ENCODE peak calls at places on chromosomes 5 and 9, in six cellular contexts. G is HTR-8/SVneo; Q is stimulated activated naive CD4-positive, alpha-beta T cell; U is Right ventricle myocardium inferior; A is endothelial cell; C is RPMI8226. D is an unnamed sample.

GRCh38 chr5:44809215-44809955 is 638 bp downstream of the MRPS30 start:
- DNase-seq in G (peak), Q (peak), U (peak), A (peak), C (peak), D (peak)

GRCh38 chr9:121340676-121341392 is 29.2 kb downstream of the STOM start:
- DNase-seq in G (no peak), Q (no peak), U (no peak), A (no peak), C (peak), D (no peak)

GRCh38 chr5:112006721-112007120 is 249.7 kb upstream of the NREP start:
- DNase-seq in G (no peak), Q (no peak), U (no peak), A (no peak), C (no peak), D (no peak)

GRCh38 chr9:100595391-100596199 is 17.7 kb downstream of the CAVIN4 start:
- DNase-seq in G (peak), Q (no peak), U (no peak), A (peak), C (peak), D (peak)

GRCh38 chr5:87120518-87121314 is 147.0 kb upstream of the RASA1 start:
- DNase-seq in G (peak), Q (no peak), U (no peak), A (no peak), C (peak), D (no peak)

GRCh38 chr9:126066131-126066530 is 260.5 kb upstream of the MVB12B start:
- DNase-seq in G (no peak), Q (no peak), U (no peak), A (no peak), C (no peak), D (no peak)

GRCh38 chr5:57042524-57042931 is 90.6 kb upstream of the MIER3 start:
- DNase-seq in G (no peak), Q (no peak), U (no peak), A (no peak), C (no peak), D (no peak)

GRCh38 chr5:44257221-44257620 is 132.0 kb downstream of the FGF10 start:
- DNase-seq in G (no peak), Q (no peak), U (no peak), A (no peak), C (no peak), D (no peak)

GRCh38 chr5:77791356-77791755 is 15.2 kb upstream of the TBCA start:
- DNase-seq in G (no peak), Q (no peak), U (no peak), A (no peak), C (no peak), D (no peak)

GRCh38 chr9:125564641-125565040 is 142.4 kb downstream of the MAPKAP1 start:
- DNase-seq in G (no peak), Q (no peak), U (no peak), A (no peak), C (no peak), D (no peak)

GRCh38 chr9:99167120-99167519 is 54.6 kb downstream of the ALG2 start:
- DNase-seq in G (no peak), Q (no peak), U (no peak), A (no peak), C (no peak), D (no peak)

GRCh38 chr5:30802961-30803705 is 390.4 kb upstream of the CDH6 start:
- DNase-seq in G (no peak), Q (no peak), U (no peak), A (no peak), C (no peak), D (no peak)

GRCh38 chr9:93697352-93698139 is 121.2 kb downstream of the PHF2 start:
- DNase-seq in G (no peak), Q (no peak), U (no peak), A (no peak), C (no peak), D (no peak)

GRCh38 chr9:134314039-134314949 is 12.0 kb upstream of the RXRA start:
- DNase-seq in G (no peak), Q (no peak), U (peak), A (no peak), C (no peak), D (no peak)

GRCh38 chr5:159601216-159601615 is 270.9 kb upstream of the IL12B start:
- DNase-seq in G (no peak), Q (no peak), U (no peak), A (no peak), C (no peak), D (no peak)

GRCh38 chr5:109681763-109682162 is 8.0 kb upstream of the MAN2A1 start:
- DNase-seq in G (no peak), Q (no peak), U (no peak), A (no peak), C (no peak), D (no peak)

GRCh38 chr5:160500776-160501175 is 79.1 kb downstream of the PTTG1 start:
- DNase-seq in G (no peak), Q (no peak), U (no peak), A (no peak), C (no peak), D (no peak)

GRCh38 chr9:3502560-3503398 is 23.0 kb downstream of the RFX3 start:
- DNase-seq in G (no peak), Q (no peak), U (no peak), A (no peak), C (no peak), D (no peak)

GRCh38 chr5:61279725-61280124 is 52.3 kb upstream of the ZSWIM6 start:
- DNase-seq in G (no peak), Q (no peak), U (no peak), A (no peak), C (no peak), D (no peak)

D was measured in H54.